ENCODE peak calls at places on chromosomes 16 and 17, in nine cellular contexts. One of them, this sample, is unnamed.

GRCh38 chr17:81708739-81709185 is 3.3 kb upstream of the SLC25A10 start:
- DNase-seq in fibroblast of lung: no peak
- DNase-seq in neural crest cell: no peak
- DNase-seq in glutamatergic neuron: no peak
- DNase-seq in amniotic stem cell: no peak
- DNase-seq in HFF-Myc: no peak
- DNase-seq in activated T-cell treated with anti-CD3 and anti-CD28 coated beads, Interleukin-2, amount 50 U/mL, for 24 hours: no peak
- DNase-seq in AG08396: no peak
- DNase-seq in activated T-helper 1 cell treated with Interleukin-2 at 50 U/mL for 16 hours: no peak
- DNase-seq in this sample: no peak

GRCh38 chr17:6421700-6422604 is 13.0 kb downstream of the AIPL1 start:
- DNase-seq in fibroblast of lung: peak; percentile 71
- DNase-seq in neural crest cell: peak; percentile 95
- DNase-seq in glutamatergic neuron: peak; percentile 91
- DNase-seq in amniotic stem cell: peak; percentile 52
- DNase-seq in HFF-Myc: no peak
- DNase-seq in activated T-cell treated with anti-CD3 and anti-CD28 coated beads, Interleukin-2, amount 50 U/mL, for 24 hours: peak; percentile 83
- DNase-seq in AG08396: peak; percentile 90
- DNase-seq in activated T-helper 1 cell treated with Interleukin-2 at 50 U/mL for 16 hours: peak; percentile 44
- DNase-seq in this sample: peak; percentile 76

GRCh38 chr17:74192950-74193781 is 10.3 kb upstream of the RPL38 start:
- DNase-seq in fibroblast of lung: peak; percentile 71
- DNase-seq in neural crest cell: no peak
- DNase-seq in glutamatergic neuron: peak; percentile 64
- DNase-seq in amniotic stem cell: no peak
- DNase-seq in HFF-Myc: no peak
- DNase-seq in activated T-cell treated with anti-CD3 and anti-CD28 coated beads, Interleukin-2, amount 50 U/mL, for 24 hours: no peak
- DNase-seq in AG08396: no peak
- DNase-seq in activated T-helper 1 cell treated with Interleukin-2 at 50 U/mL for 16 hours: no peak
- DNase-seq in this sample: peak; percentile 81

GRCh38 chr16:91484-91883 is 13.5 kb downstream of the MPG start:
- DNase-seq in fibroblast of lung: peak; percentile 68
- DNase-seq in neural crest cell: no peak
- DNase-seq in glutamatergic neuron: no peak
- DNase-seq in amniotic stem cell: no peak
- DNase-seq in HFF-Myc: no peak
- DNase-seq in activated T-cell treated with anti-CD3 and anti-CD28 coated beads, Interleukin-2, amount 50 U/mL, for 24 hours: no peak
- DNase-seq in AG08396: no peak
- DNase-seq in activated T-helper 1 cell treated with Interleukin-2 at 50 U/mL for 16 hours: no peak
- DNase-seq in this sample: peak; percentile 72

GRCh38 chr17:59767176-59767575 is 59.7 kb downstream of the VMP1 start:
- DNase-seq in fibroblast of lung: no peak
- DNase-seq in neural crest cell: no peak
- DNase-seq in glutamatergic neuron: no peak
- DNase-seq in amniotic stem cell: no peak
- DNase-seq in HFF-Myc: no peak
- DNase-seq in activated T-cell treated with anti-CD3 and anti-CD28 coated beads, Interleukin-2, amount 50 U/mL, for 24 hours: no peak
- DNase-seq in AG08396: no peak
- DNase-seq in activated T-helper 1 cell treated with Interleukin-2 at 50 U/mL for 16 hours: no peak
- DNase-seq in this sample: no peak

GRCh38 chr17:81553616-81554181 is 1.5 kb upstream of the FAAP100 start:
- DNase-seq in fibroblast of lung: peak; percentile 94
- DNase-seq in neural crest cell: no peak
- DNase-seq in glutamatergic neuron: peak; percentile 20
- DNase-seq in amniotic stem cell: peak; percentile 73
- DNase-seq in HFF-Myc: peak; percentile 89
- DNase-seq in activated T-cell treated with anti-CD3 and anti-CD28 coated beads, Interleukin-2, amount 50 U/mL, for 24 hours: no peak
- DNase-seq in AG08396: peak; percentile 90
- DNase-seq in activated T-helper 1 cell treated with Interleukin-2 at 50 U/mL for 16 hours: no peak
- DNase-seq in this sample: peak; percentile 42

GRCh38 chr17:31596382-31597323 is 205.2 kb downstream of the RAB11FIP4 start:
- DNase-seq in fibroblast of lung: peak; percentile 96
- DNase-seq in neural crest cell: no peak
- DNase-seq in glutamatergic neuron: peak; percentile 42
- DNase-seq in amniotic stem cell: peak; percentile 95
- DNase-seq in HFF-Myc: peak; percentile 85
- DNase-seq in activated T-cell treated with anti-CD3 and anti-CD28 coated beads, Interleukin-2, amount 50 U/mL, for 24 hours: no peak
- DNase-seq in AG08396: peak; percentile 93
- DNase-seq in activated T-helper 1 cell treated with Interleukin-2 at 50 U/mL for 16 hours: no peak
- DNase-seq in this sample: peak; percentile 89

GRCh38 chr17:80036715-80037477 is 454 bp downstream of the CCDC40 start:
- DNase-seq in fibroblast of lung: peak; percentile 23
- DNase-seq in neural crest cell: peak; percentile 76
- DNase-seq in glutamatergic neuron: peak; percentile 81
- DNase-seq in amniotic stem cell: peak; percentile 17
- DNase-seq in HFF-Myc: no peak
- DNase-seq in activated T-cell treated with anti-CD3 and anti-CD28 coated beads, Interleukin-2, amount 50 U/mL, for 24 hours: no peak
- DNase-seq in AG08396: peak; percentile 69
- DNase-seq in activated T-helper 1 cell treated with Interleukin-2 at 50 U/mL for 16 hours: no peak
- DNase-seq in this sample: no peak

GRCh38 chr16:90019543-90020259 is 445 bp upstream of the DBNDD1 start:
- DNase-seq in fibroblast of lung: peak; percentile 53
- DNase-seq in neural crest cell: no peak
- DNase-seq in glutamatergic neuron: peak; percentile 81
- DNase-seq in amniotic stem cell: no peak
- DNase-seq in HFF-Myc: no peak
- DNase-seq in activated T-cell treated with anti-CD3 and anti-CD28 coated beads, Interleukin-2, amount 50 U/mL, for 24 hours: peak; percentile 70
- DNase-seq in AG08396: peak; percentile 68
- DNase-seq in activated T-helper 1 cell treated with Interleukin-2 at 50 U/mL for 16 hours: peak; percentile 38
- DNase-seq in this sample: peak; percentile 71

GRCh38 chr16:81263470-81264200 is 25.1 kb downstream of the BCO1 start:
- DNase-seq in fibroblast of lung: peak; percentile 73
- DNase-seq in neural crest cell: no peak
- DNase-seq in glutamatergic neuron: no peak
- DNase-seq in amniotic stem cell: no peak
- DNase-seq in HFF-Myc: no peak
- DNase-seq in activated T-cell treated with anti-CD3 and anti-CD28 coated beads, Interleukin-2, amount 50 U/mL, for 24 hours: no peak
- DNase-seq in AG08396: no peak
- DNase-seq in activated T-helper 1 cell treated with Interleukin-2 at 50 U/mL for 16 hours: no peak
- DNase-seq in this sample: no peak

GRCh38 chr17:56047321-56047720 is 106.0 kb upstream of the ANKFN1 start:
- DNase-seq in fibroblast of lung: no peak
- DNase-seq in neural crest cell: no peak
- DNase-seq in glutamatergic neuron: no peak
- DNase-seq in amniotic stem cell: no peak
- DNase-seq in HFF-Myc: no peak
- DNase-seq in activated T-cell treated with anti-CD3 and anti-CD28 coated beads, Interleukin-2, amount 50 U/mL, for 24 hours: no peak
- DNase-seq in AG08396: no peak
- DNase-seq in activated T-helper 1 cell treated with Interleukin-2 at 50 U/mL for 16 hours: no peak
- DNase-seq in this sample: no peak

GRCh38 chr17:47978324-47978723 is 7.4 kb downstream of the CDK5RAP3 start:
- DNase-seq in fibroblast of lung: peak; percentile 64
- DNase-seq in neural crest cell: peak; percentile 72
- DNase-seq in glutamatergic neuron: peak; percentile 81
- DNase-seq in amniotic stem cell: peak; percentile 54
- DNase-seq in HFF-Myc: peak; percentile 22
- DNase-seq in activated T-cell treated with anti-CD3 and anti-CD28 coated beads, Interleukin-2, amount 50 U/mL, for 24 hours: peak; percentile 52
- DNase-seq in AG08396: peak; percentile 80
- DNase-seq in activated T-helper 1 cell treated with Interleukin-2 at 50 U/mL for 16 hours: no peak
- DNase-seq in this sample: no peak

GRCh38 chr17:77609553-77610517 is 348.7 kb upstream of the TNRC6C start:
- DNase-seq in fibroblast of lung: peak; percentile 17
- DNase-seq in neural crest cell: no peak
- DNase-seq in glutamatergic neuron: no peak
- DNase-seq in amniotic stem cell: no peak
- DNase-seq in HFF-Myc: no peak
- DNase-seq in activated T-cell treated with anti-CD3 and anti-CD28 coated beads, Interleukin-2, amount 50 U/mL, for 24 hours: peak; percentile 69
- DNase-seq in AG08396: no peak
- DNase-seq in activated T-helper 1 cell treated with Interleukin-2 at 50 U/mL for 16 hours: peak; percentile 36
- DNase-seq in this sample: no peak

GRCh38 chr16:88803264-88803987 is at the start of gene CDT1:
- DNase-seq in fibroblast of lung: peak; percentile 79
- DNase-seq in neural crest cell: peak; percentile 91
- DNase-seq in glutamatergic neuron: peak; percentile 83
- DNase-seq in amniotic stem cell: peak; percentile 20
- DNase-seq in HFF-Myc: no peak
- DNase-seq in activated T-cell treated with anti-CD3 and anti-CD28 coated beads, Interleukin-2, amount 50 U/mL, for 24 hours: peak; percentile 95
- DNase-seq in AG08396: peak; percentile 100
- DNase-seq in activated T-helper 1 cell treated with Interleukin-2 at 50 U/mL for 16 hours: peak; percentile 86
- DNase-seq in this sample: peak; percentile 89

GRCh38 chr17:45427181-45427835 is 5.4 kb downstream of the ARHGAP27 start:
- DNase-seq in fibroblast of lung: no peak
- DNase-seq in neural crest cell: no peak
- DNase-seq in glutamatergic neuron: no peak
- DNase-seq in amniotic stem cell: no peak
- DNase-seq in HFF-Myc: no peak
- DNase-seq in activated T-cell treated with anti-CD3 and anti-CD28 coated beads, Interleukin-2, amount 50 U/mL, for 24 hours: no peak
- DNase-seq in AG08396: no peak
- DNase-seq in activated T-helper 1 cell treated with Interleukin-2 at 50 U/mL for 16 hours: no peak
- DNase-seq in this sample: peak; percentile 32

GRCh38 chr17:58285422-58285810 is 4.7 kb upstream of the MPO start:
- DNase-seq in fibroblast of lung: peak; percentile 6
- DNase-seq in neural crest cell: no peak
- DNase-seq in glutamatergic neuron: no peak
- DNase-seq in amniotic stem cell: no peak
- DNase-seq in HFF-Myc: no peak
- DNase-seq in activated T-cell treated with anti-CD3 and anti-CD28 coated beads, Interleukin-2, amount 50 U/mL, for 24 hours: no peak
- DNase-seq in AG08396: no peak
- DNase-seq in activated T-helper 1 cell treated with Interleukin-2 at 50 U/mL for 16 hours: no peak
- DNase-seq in this sample: no peak

GRCh38 chr17:7466318-7466643 is 13.2 kb downstream of the ZBTB4 start:
- DNase-seq in fibroblast of lung: no peak
- DNase-seq in neural crest cell: no peak
- DNase-seq in glutamatergic neuron: no peak
- DNase-seq in amniotic stem cell: no peak
- DNase-seq in HFF-Myc: no peak
- DNase-seq in activated T-cell treated with anti-CD3 and anti-CD28 coated beads, Interleukin-2, amount 50 U/mL, for 24 hours: no peak
- DNase-seq in AG08396: no peak
- DNase-seq in activated T-helper 1 cell treated with Interleukin-2 at 50 U/mL for 16 hours: no peak
- DNase-seq in this sample: no peak

GRCh38 chr16:1724491-1724890 is 18.5 kb downstream of the MAPK8IP3 start:
- DNase-seq in fibroblast of lung: no peak
- DNase-seq in neural crest cell: no peak
- DNase-seq in glutamatergic neuron: no peak
- DNase-seq in amniotic stem cell: no peak
- DNase-seq in HFF-Myc: no peak
- DNase-seq in activated T-cell treated with anti-CD3 and anti-CD28 coated beads, Interleukin-2, amount 50 U/mL, for 24 hours: no peak
- DNase-seq in AG08396: no peak
- DNase-seq in activated T-helper 1 cell treated with Interleukin-2 at 50 U/mL for 16 hours: no peak
- DNase-seq in this sample: peak; percentile 56

GRCh38 chr17:76597156-76598003 is 11.7 kb upstream of the ST6GALNAC2 start:
- DNase-seq in fibroblast of lung: no peak
- DNase-seq in neural crest cell: no peak
- DNase-seq in glutamatergic neuron: no peak
- DNase-seq in amniotic stem cell: no peak
- DNase-seq in HFF-Myc: no peak
- DNase-seq in activated T-cell treated with anti-CD3 and anti-CD28 coated beads, Interleukin-2, amount 50 U/mL, for 24 hours: no peak
- DNase-seq in AG08396: no peak
- DNase-seq in activated T-helper 1 cell treated with Interleukin-2 at 50 U/mL for 16 hours: no peak
- DNase-seq in this sample: no peak

GRCh38 chr16:81533175-81533507 is 88.5 kb downstream of the CMIP start:
- DNase-seq in fibroblast of lung: no peak
- DNase-seq in neural crest cell: no peak
- DNase-seq in glutamatergic neuron: no peak
- DNase-seq in amniotic stem cell: no peak
- DNase-seq in HFF-Myc: no peak
- DNase-seq in activated T-cell treated with anti-CD3 and anti-CD28 coated beads, Interleukin-2, amount 50 U/mL, for 24 hours: no peak
- DNase-seq in AG08396: no peak
- DNase-seq in activated T-helper 1 cell treated with Interleukin-2 at 50 U/mL for 16 hours: no peak
- DNase-seq in this sample: no peak

GRCh38 chr16:22355487-22355908 is 18.9 kb downstream of the CDR2 start:
- DNase-seq in fibroblast of lung: no peak
- DNase-seq in neural crest cell: no peak
- DNase-seq in glutamatergic neuron: no peak
- DNase-seq in amniotic stem cell: no peak
- DNase-seq in HFF-Myc: no peak
- DNase-seq in activated T-cell treated with anti-CD3 and anti-CD28 coated beads, Interleukin-2, amount 50 U/mL, for 24 hours: no peak
- DNase-seq in AG08396: no peak
- DNase-seq in activated T-helper 1 cell treated with Interleukin-2 at 50 U/mL for 16 hours: no peak
- DNase-seq in this sample: no peak

GRCh38 chr16:26019885-26020284 is 328.1 kb downstream of the HS3ST4 start:
- DNase-seq in fibroblast of lung: no peak
- DNase-seq in neural crest cell: no peak
- DNase-seq in glutamatergic neuron: no peak
- DNase-seq in amniotic stem cell: no peak
- DNase-seq in HFF-Myc: no peak
- DNase-seq in activated T-cell treated with anti-CD3 and anti-CD28 coated beads, Interleukin-2, amount 50 U/mL, for 24 hours: no peak
- DNase-seq in AG08396: no peak
- DNase-seq in activated T-helper 1 cell treated with Interleukin-2 at 50 U/mL for 16 hours: no peak
- DNase-seq in this sample: no peak

GRCh38 chr17:962650-963049 is 16.9 kb downstream of the NXN start:
- DNase-seq in fibroblast of lung: no peak
- DNase-seq in neural crest cell: peak; percentile 46
- DNase-seq in glutamatergic neuron: no peak
- DNase-seq in amniotic stem cell: no peak
- DNase-seq in HFF-Myc: no peak
- DNase-seq in activated T-cell treated with anti-CD3 and anti-CD28 coated beads, Interleukin-2, amount 50 U/mL, for 24 hours: no peak
- DNase-seq in AG08396: no peak
- DNase-seq in activated T-helper 1 cell treated with Interleukin-2 at 50 U/mL for 16 hours: no peak
- DNase-seq in this sample: no peak

GRCh38 chr17:55005520-55005919 is 37.0 kb downstream of the STXBP4 start:
- DNase-seq in fibroblast of lung: peak; percentile 32
- DNase-seq in neural crest cell: no peak
- DNase-seq in glutamatergic neuron: no peak
- DNase-seq in amniotic stem cell: no peak
- DNase-seq in HFF-Myc: peak; percentile 14
- DNase-seq in activated T-cell treated with anti-CD3 and anti-CD28 coated beads, Interleukin-2, amount 50 U/mL, for 24 hours: no peak
- DNase-seq in AG08396: no peak
- DNase-seq in activated T-helper 1 cell treated with Interleukin-2 at 50 U/mL for 16 hours: no peak
- DNase-seq in this sample: no peak

GRCh38 chr16:21088646-21089538 is 61.8 kb downstream of the DNAH3 start:
- DNase-seq in fibroblast of lung: peak; percentile 34
- DNase-seq in neural crest cell: no peak
- DNase-seq in glutamatergic neuron: no peak
- DNase-seq in amniotic stem cell: no peak
- DNase-seq in HFF-Myc: no peak
- DNase-seq in activated T-cell treated with anti-CD3 and anti-CD28 coated beads, Interleukin-2, amount 50 U/mL, for 24 hours: no peak
- DNase-seq in AG08396: peak; percentile 10
- DNase-seq in activated T-helper 1 cell treated with Interleukin-2 at 50 U/mL for 16 hours: no peak
- DNase-seq in this sample: no peak

This sample was measured in Right ventricle myocardium inferior.